ENCODE peak calls at places on chromosomes 2 and 18, in eight cellular contexts. N is AG09309, I is left ventricle myocardium inferior, P is endodermal cell, V is cardiac muscle cell, J is A549, X is astrocyte of the spinal cord, F is spleen. A is an unnamed sample.

GRCh38 chr18:79718126-79718525 is 38.5 kb downstream of the CTDP1 start:
- DNase-seq in X (no peak), I (no peak), N (no peak), J (no peak), V (no peak), F (no peak), P (no peak), A (no peak)

GRCh38 chr2:1219901-1220691 is 193.2 kb upstream of the TPO start:
- DNase-seq in J (no peak), V (no peak), I (no peak), X (peak; percentile 78), P (no peak), N (no peak), F (no peak), A (no peak)

GRCh38 chr18:21459706-21460286 is 140.7 kb downstream of the ESCO1 start:
- DNase-seq in J (no peak), F (no peak), X (no peak), V (no peak), I (no peak), N (no peak), P (no peak), A (no peak)

GRCh38 chr2:10385501-10385900 is 62.6 kb downstream of the ODC1 start:
- DNase-seq in P (no peak), X (no peak), N (no peak), V (no peak), I (no peak), J (no peak), F (no peak), A (no peak)

GRCh38 chr2:11842324-11842723 is 95.9 kb downstream of the LPIN1 start:
- DNase-seq in I (no peak), J (no peak), P (no peak), N (no peak), X (no peak), F (peak; percentile 12), V (peak; percentile 49), A (no peak)

GRCh38 chr18:75218524-75218923 is 7.9 kb downstream of the TSHZ1 start:
- DNase-seq in P (no peak), F (no peak), X (no peak), I (no peak), J (no peak), N (no peak), V (no peak), A (peak; percentile 26)

GRCh38 chr2:27092696-27093429 is 6.3 kb downstream of the KHK start:
- DNase-seq in F (no peak), J (no peak), V (no peak), P (no peak), N (no peak), I (no peak), X (no peak), A (no peak)

GRCh38 chr2:172299741-172300140 is 127.6 kb upstream of the ITGA6 start:
- DNase-seq in V (no peak), I (no peak), N (peak; percentile 62), X (no peak), F (no peak), P (no peak), J (no peak), A (no peak)

GRCh38 chr2:215391531-215391930 is 44.3 kb downstream of the FN1 start:
- DNase-seq in F (no peak), P (no peak), I (no peak), X (no peak), V (no peak), J (no peak), N (no peak), A (peak; percentile 70)

GRCh38 chr2:235106874-235107639 is 155.2 kb downstream of the SH3BP4 start:
- DNase-seq in I (peak; percentile 63), N (peak; percentile 40), X (peak; percentile 76), V (peak; percentile 86), P (peak; percentile 89), J (peak; percentile 81), F (no peak), A (peak; percentile 68)
- TF ChIP-seq CTCF in I (peak; percentile 79), N (peak; percentile 89), X (peak; percentile 83), V (peak; percentile 84), P (peak; percentile 80), J (peak; percentile 89), F (peak; percentile 65), A (peak; percentile 63)

GRCh38 chr18:6718255-6718654 is 11.3 kb upstream of the ARHGAP28 start:
- DNase-seq in P (no peak), F (no peak), V (no peak), X (no peak), J (no peak), I (no peak), N (no peak), A (no peak)

GRCh38 chr18:6714027-6714426 is 15.5 kb upstream of the ARHGAP28 start:
- DNase-seq in J (no peak), F (no peak), X (no peak), I (no peak), N (no peak), P (peak; percentile 56), V (no peak), A (no peak)

GRCh38 chr18:6708880-6709279 is 20.6 kb upstream of the ARHGAP28 start:
- DNase-seq in F (no peak), P (no peak), X (no peak), N (no peak), I (no peak), J (no peak), V (no peak), A (no peak)

DNA sequence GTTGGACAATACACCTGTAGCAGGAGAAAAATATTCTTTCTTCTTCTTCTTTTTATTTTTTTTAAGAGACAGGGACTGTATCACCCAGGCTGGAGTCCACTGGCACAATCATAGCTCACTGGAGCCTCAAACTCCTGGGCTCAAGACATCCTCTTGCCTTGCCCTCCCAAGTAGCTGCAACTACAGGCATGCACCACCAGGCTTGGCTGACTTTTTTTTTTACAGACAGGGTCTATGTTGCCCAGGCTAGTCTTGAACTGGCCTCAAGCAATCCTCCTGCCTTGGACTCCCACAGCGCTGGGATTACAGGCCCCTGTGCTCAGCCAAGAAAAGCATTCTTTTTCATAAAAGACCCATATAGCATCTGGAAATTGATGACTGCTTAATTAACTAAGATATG is 17.1 kb upstream of the ARHGAP28 start:
- DNase-seq in P (peak; percentile 51), J (no peak), I (no peak), N (no peak), X (no peak), V (no peak), F (no peak), A (no peak)
- TF ChIP-seq CTCF in P (peak; percentile 59), J (no peak), I (no peak), N (no peak), X (no peak), V (no peak), F (no peak), A (no peak)

DNA sequence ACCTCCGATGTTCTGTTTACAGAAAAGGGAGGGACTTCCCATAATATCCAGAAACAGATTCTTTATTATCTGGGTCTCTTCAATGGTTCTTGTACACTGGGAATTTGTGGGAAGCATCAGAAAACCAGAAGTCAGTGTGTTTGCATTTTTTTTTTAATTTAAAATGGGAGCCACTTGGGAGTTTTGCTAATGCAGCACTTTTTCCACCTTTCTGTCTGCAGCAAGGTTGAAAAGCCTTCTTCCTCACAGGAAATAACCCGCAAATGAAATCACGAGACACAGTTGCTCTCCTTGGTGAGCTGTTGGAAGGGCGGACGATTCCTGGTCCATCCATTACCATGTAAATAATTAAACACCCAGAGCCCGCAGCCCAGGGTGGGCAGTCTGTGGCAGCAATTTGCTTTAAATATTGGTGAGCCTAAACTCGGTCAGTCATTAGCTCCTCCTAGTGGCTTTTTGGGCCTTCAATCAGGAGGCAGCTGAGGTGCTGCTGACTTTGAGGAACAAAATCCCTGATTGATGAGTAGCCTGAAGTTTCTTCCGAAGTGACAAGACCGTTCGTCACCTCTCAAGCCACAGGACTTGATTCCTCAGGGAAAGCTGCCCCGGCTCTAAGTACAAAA is 471.5 kb downstream of the EPHA4 start:
- DNase-seq in N (no peak), V (peak; percentile 38), X (peak; percentile 22), J (no peak), F (no peak), P (peak; percentile 69), I (no peak), A (no peak)
- TF ChIP-seq CTCF in N (peak; percentile 15), V (no peak), X (peak; percentile 37), J (peak; percentile 22), F (peak; percentile 11), P (peak; percentile 67), I (peak; percentile 54), A (no peak)

GRCh38 chr2:156319811-156320490 is 12.6 kb downstream of the NR4A2 start:
- DNase-seq in F (peak; percentile 71), J (no peak), X (no peak), P (peak; percentile 78), V (peak; percentile 55), I (peak; percentile 64), N (no peak), A (no peak)
- TF ChIP-seq CTCF in F (peak; percentile 23), J (no peak), X (peak; percentile 26), P (peak; percentile 38), V (no peak), I (peak; percentile 35), N (peak; percentile 6), A (no peak)

DNA sequence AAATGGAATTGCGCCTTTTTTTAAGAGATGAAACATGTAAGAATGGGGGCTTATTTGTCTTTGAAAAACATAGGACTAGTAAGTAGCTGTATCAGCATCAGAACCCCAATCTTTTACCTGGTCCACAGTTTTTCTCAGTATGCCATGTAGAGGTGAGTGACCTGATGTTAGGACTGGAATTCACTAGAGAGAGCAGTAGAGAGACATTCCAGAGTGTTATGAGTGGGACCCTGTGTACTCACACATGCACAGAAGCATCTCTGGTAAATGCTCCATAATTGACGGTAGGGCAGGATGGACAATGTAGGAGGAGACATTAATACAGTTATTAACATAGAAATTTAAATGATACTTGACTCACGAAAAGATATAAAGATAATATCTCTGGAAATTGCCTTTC is 1.4 kb upstream of the GALNT13 start:
- DNase-seq in N (no peak), P (no peak), F (no peak), J (no peak), V (peak; percentile 50), X (no peak), I (no peak), A (no peak)
- TF ChIP-seq CTCF in N (no peak), P (peak; percentile 71), F (no peak), J (peak; percentile 62), V (no peak), X (peak; percentile 14), I (no peak), A (no peak)

DNA sequence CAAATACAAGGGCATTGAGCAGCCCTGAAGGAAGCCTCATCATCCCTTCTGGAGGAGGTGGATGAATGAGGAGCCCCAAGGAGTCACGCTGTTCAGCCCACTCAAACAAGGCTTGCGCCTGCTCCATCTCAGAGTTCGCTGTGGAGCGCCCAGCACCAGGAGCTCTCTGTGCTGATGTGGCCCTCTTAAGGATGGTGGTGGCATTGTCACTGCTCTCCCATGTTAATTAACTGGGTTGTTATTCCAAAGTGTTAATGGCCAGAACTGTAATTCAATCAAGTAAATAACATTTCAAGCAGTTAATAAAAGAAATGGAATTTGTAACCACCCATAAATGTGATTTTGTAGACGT is 726.0 kb upstream of the RAB6C start:
- DNase-seq in F (no peak), V (peak; percentile 17), I (no peak), N (no peak), J (no peak), X (no peak), P (peak; percentile 77), A (no peak)
- TF ChIP-seq CTCF in F (peak; percentile 51), V (peak; percentile 51), I (peak; percentile 59), N (no peak), J (no peak), X (peak; percentile 1), P (peak; percentile 78), A (no peak)